ENCODE peak calls at places on chromosomes 3 and 15, in five cellular contexts. One of them, this sample, is unnamed.

GRCh38 chr3:107430214-107431047 is 53.2 kb downstream of the CCDC54 start:
- DNase-seq in prostate gland: no peak
- DNase-seq in upper lobe of right lung: no peak
- DNase-seq in BJ: no peak
- DNase-seq in NB4: peak; percentile 3
- DNase-seq in this sample: no peak

GRCh38 chr3:118666-119065 is 77.9 kb upstream of the CHL1 start:
- DNase-seq in NB4: no peak
- DNase-seq in prostate gland: no peak
- DNase-seq in upper lobe of right lung: no peak
- DNase-seq in BJ: no peak
- DNase-seq in this sample: no peak

GRCh38 chr3:194103475-194103874 is 32.5 kb upstream of the HES1 start:
- DNase-seq in BJ: no peak
- DNase-seq in NB4: no peak
- DNase-seq in prostate gland: no peak
- DNase-seq in upper lobe of right lung: no peak
- DNase-seq in this sample: no peak

GRCh38 chr3:102132370-102132769 is 283.1 kb downstream of the NFKBIZ start:
- DNase-seq in prostate gland: no peak
- DNase-seq in upper lobe of right lung: no peak
- DNase-seq in BJ: no peak
- DNase-seq in NB4: no peak
- DNase-seq in this sample: no peak

GRCh38 chr3:45966969-45967640 is 23.8 kb downstream of the CXCR6 start:
- DNase-seq in NB4: no peak
- DNase-seq in BJ: no peak
- DNase-seq in prostate gland: no peak
- DNase-seq in upper lobe of right lung: no peak
- DNase-seq in this sample: no peak

GRCh38 chr15:58590236-58590635 is 158.4 kb downstream of the LIPC start:
- DNase-seq in upper lobe of right lung: no peak
- DNase-seq in BJ: no peak
- DNase-seq in NB4: no peak
- DNase-seq in prostate gland: no peak
- DNase-seq in this sample: no peak

GRCh38 chr3:72337480-72337855 is 510.8 kb downstream of the SHQ1 start:
- DNase-seq in NB4: no peak
- DNase-seq in upper lobe of right lung: no peak
- DNase-seq in BJ: no peak
- DNase-seq in prostate gland: no peak
- DNase-seq in this sample: no peak

GRCh38 chr15:35289029-35289617 is 204.0 kb upstream of the NANOGP8 start:
- DNase-seq in upper lobe of right lung: no peak
- DNase-seq in NB4: peak; percentile 51
- DNase-seq in BJ: no peak
- DNase-seq in prostate gland: peak; percentile 9
- DNase-seq in this sample: no peak

GRCh38 chr3:46184469-46184868 is 23.6 kb downstream of the CCR1 start:
- DNase-seq in upper lobe of right lung: no peak
- DNase-seq in prostate gland: no peak
- DNase-seq in NB4: peak; percentile 64
- DNase-seq in BJ: no peak
- DNase-seq in this sample: no peak

GRCh38 chr15:78131295-78132021 is at the start of gene CIB2:
- DNase-seq in BJ: no peak
- DNase-seq in prostate gland: peak; percentile 58
- DNase-seq in upper lobe of right lung: peak; percentile 86
- DNase-seq in NB4: peak; percentile 83
- DNase-seq in this sample: no peak

GRCh38 chr3:65953301-65953812 is 85.4 kb downstream of the MAGI1 start:
- DNase-seq in BJ: no peak
- DNase-seq in NB4: no peak
- DNase-seq in prostate gland: peak; percentile 94
- DNase-seq in upper lobe of right lung: peak; percentile 86
- DNase-seq in this sample: no peak

GRCh38 chr15:51024735-51025453 is 69.8 kb downstream of the TNFAIP8L3 start:
- DNase-seq in NB4: no peak
- DNase-seq in BJ: no peak
- DNase-seq in upper lobe of right lung: no peak
- DNase-seq in prostate gland: peak; percentile 24
- DNase-seq in this sample: no peak

GRCh38 chr3:102037209-102037608 is 187.9 kb downstream of the NFKBIZ start:
- DNase-seq in BJ: no peak
- DNase-seq in NB4: no peak
- DNase-seq in upper lobe of right lung: no peak
- DNase-seq in prostate gland: no peak
- DNase-seq in this sample: no peak

GRCh38 chr3:14391033-14391432 is 11.4 kb upstream of the SLC6A6 start:
- DNase-seq in upper lobe of right lung: no peak
- DNase-seq in BJ: peak; percentile 74
- DNase-seq in prostate gland: no peak
- DNase-seq in NB4: peak; percentile 80
- DNase-seq in this sample: no peak

GRCh38 chr3:42451546-42452230 is 41.3 kb upstream of the LYZL4 start:
- DNase-seq in BJ: no peak
- DNase-seq in NB4: no peak
- DNase-seq in upper lobe of right lung: no peak
- DNase-seq in prostate gland: no peak
- DNase-seq in this sample: no peak

GRCh38 chr3:114329823-114330222 is 36.0 kb downstream of the TIGIT start:
- DNase-seq in upper lobe of right lung: no peak
- DNase-seq in BJ: no peak
- DNase-seq in prostate gland: no peak
- DNase-seq in NB4: no peak
- DNase-seq in this sample: no peak

GRCh38 chr3:72161870-72162617 is 377.1 kb upstream of the PROK2 start:
- DNase-seq in upper lobe of right lung: no peak
- DNase-seq in prostate gland: peak; percentile 73
- DNase-seq in BJ: no peak
- DNase-seq in NB4: no peak
- DNase-seq in this sample: peak; percentile 51

GRCh38 chr3:124221286-124221821 is 229.4 kb upstream of the ROPN1 start:
- DNase-seq in BJ: no peak
- DNase-seq in upper lobe of right lung: no peak
- DNase-seq in NB4: no peak
- DNase-seq in prostate gland: no peak
- DNase-seq in this sample: no peak

GRCh38 chr3:122231781-122232180 is 48.3 kb downstream of the CASR start:
- DNase-seq in prostate gland: no peak
- DNase-seq in upper lobe of right lung: no peak
- DNase-seq in NB4: no peak
- DNase-seq in BJ: no peak
- DNase-seq in this sample: no peak

GRCh38 chr3:57068437-57069089 is 8.1 kb downstream of the SPATA12 start:
- DNase-seq in upper lobe of right lung: no peak
- DNase-seq in prostate gland: no peak
- DNase-seq in NB4: peak; percentile 97
- DNase-seq in BJ: peak; percentile 15
- DNase-seq in this sample: peak; percentile 99

GRCh38 chr3:77096966-77097890 is 57.3 kb downstream of the ROBO2 start:
- DNase-seq in upper lobe of right lung: no peak
- DNase-seq in prostate gland: no peak
- DNase-seq in NB4: no peak
- DNase-seq in BJ: no peak
- DNase-seq in this sample: no peak

GRCh38 chr3:56303508-56303907 is 164.8 kb downstream of the ERC2 start:
- DNase-seq in upper lobe of right lung: no peak
- DNase-seq in BJ: no peak
- DNase-seq in NB4: peak; percentile 59
- DNase-seq in prostate gland: no peak
- DNase-seq in this sample: peak; percentile 52

GRCh38 chr15:98288091-98288590 is 327.6 kb downstream of the ARRDC4 start:
- DNase-seq in NB4: no peak
- DNase-seq in prostate gland: no peak
- DNase-seq in upper lobe of right lung: no peak
- DNase-seq in BJ: no peak
- DNase-seq in this sample: no peak

GRCh38 chr3:158810823-158811425 is 9.1 kb downstream of the MFSD1 start:
- DNase-seq in prostate gland: no peak
- DNase-seq in upper lobe of right lung: no peak
- DNase-seq in BJ: no peak
- DNase-seq in NB4: peak; percentile 78
- DNase-seq in this sample: no peak

GRCh38 chr15:50358805-50359204 is 3.8 kb upstream of the GABPB1 start:
- DNase-seq in BJ: no peak
- DNase-seq in upper lobe of right lung: no peak
- DNase-seq in prostate gland: no peak
- DNase-seq in NB4: peak; percentile 71
- DNase-seq in this sample: no peak

GRCh38 chr3:183278479-183279088 is 25.5 kb downstream of the B3GNT5 start:
- DNase-seq in BJ: no peak
- DNase-seq in NB4: no peak
- DNase-seq in prostate gland: no peak
- DNase-seq in upper lobe of right lung: no peak
- DNase-seq in this sample: no peak

GRCh38 chr3:78571486-78571885 is 1196.3 kb downstream of the ROBO1 start:
- DNase-seq in upper lobe of right lung: no peak
- DNase-seq in BJ: no peak
- DNase-seq in NB4: no peak
- DNase-seq in prostate gland: no peak
- DNase-seq in this sample: no peak

GRCh38 chr3:38127611-38128302 is 9.2 kb downstream of the ACAA1 start:
- DNase-seq in BJ: no peak
- DNase-seq in prostate gland: no peak
- DNase-seq in NB4: no peak
- DNase-seq in upper lobe of right lung: peak; percentile 77
- DNase-seq in this sample: no peak

GRCh38 chr3:187208159-187208558 is 10.9 kb downstream of the RTP1 start:
- DNase-seq in upper lobe of right lung: no peak
- DNase-seq in BJ: no peak
- DNase-seq in NB4: no peak
- DNase-seq in prostate gland: peak; percentile 26
- DNase-seq in this sample: no peak

GRCh38 chr3:48663489-48664312 is 1.0 kb upstream of the CELSR3 start:
- DNase-seq in NB4: no peak
- DNase-seq in BJ: peak; percentile 96
- DNase-seq in prostate gland: peak; percentile 76
- DNase-seq in upper lobe of right lung: peak; percentile 93
- DNase-seq in this sample: peak; percentile 88
- H3K4me3 ChIP-seq in NB4: no peak overlapping the region
- H3K4me3 ChIP-seq in BJ: peak overlapping the region; percentile 49
- H3K4me3 ChIP-seq in prostate gland: peak overlapping the region; percentile 36
- H3K4me3 ChIP-seq in upper lobe of right lung: peak overlapping the region; percentile 61
- H3K4me3 ChIP-seq in this sample: peak overlapping the region; percentile 76

DNA sequence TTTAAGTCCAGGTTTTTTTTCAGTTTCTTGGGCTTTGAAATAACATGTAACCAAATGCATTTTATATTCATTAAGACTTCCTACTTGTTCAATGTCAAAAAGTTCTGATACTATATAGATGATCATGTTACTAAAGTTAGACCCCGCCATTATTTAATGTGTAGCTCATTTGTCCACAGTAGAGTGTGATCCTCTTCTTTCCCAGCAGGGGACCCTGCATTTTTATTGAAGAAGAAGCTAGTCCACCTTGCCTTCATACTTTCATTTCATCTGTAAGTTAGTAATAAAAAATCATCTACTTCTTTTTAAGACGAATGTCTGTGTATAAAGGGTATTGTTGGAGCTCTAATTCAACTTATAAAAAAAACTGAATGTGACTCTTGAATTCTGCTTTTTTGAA is 404.6 kb downstream of the SI start:
- DNase-seq in upper lobe of right lung: no peak
- DNase-seq in prostate gland: no peak
- DNase-seq in BJ: no peak
- DNase-seq in NB4: no peak
- DNase-seq in this sample: no peak
- TF ChIP-seq CTCF in upper lobe of right lung: no peak
- TF ChIP-seq CTCF in prostate gland: no peak
- TF ChIP-seq CTCF in BJ: no peak
- TF ChIP-seq CTCF in NB4: no peak
- TF ChIP-seq CTCF in this sample: peak; percentile 42

GRCh38 chr15:49154799-49155109 is 645 bp downstream of the COPS2 start:
- DNase-seq in prostate gland: no peak
- DNase-seq in upper lobe of right lung: no peak
- DNase-seq in BJ: no peak
- DNase-seq in NB4: no peak
- DNase-seq in this sample: no peak

GRCh38 chr15:49155110-49155833 is at the start of gene COPS2:
- DNase-seq in BJ: peak; percentile 96
- DNase-seq in NB4: peak; percentile 97
- DNase-seq in upper lobe of right lung: peak; percentile 92
- DNase-seq in prostate gland: peak; percentile 96
- DNase-seq in this sample: peak; percentile 94

GRCh38 chr15:49155834-49156627 is 632 bp upstream of the COPS2 start:
- DNase-seq in NB4: peak; percentile 20
- DNase-seq in upper lobe of right lung: no peak
- DNase-seq in BJ: no peak
- DNase-seq in prostate gland: no peak
- DNase-seq in this sample: no peak

GRCh38 chr15:49152552-49153337 is 2.7 kb downstream of the COPS2 start:
- DNase-seq in NB4: no peak
- DNase-seq in BJ: no peak
- DNase-seq in upper lobe of right lung: no peak
- DNase-seq in prostate gland: no peak
- DNase-seq in this sample: peak; percentile 27

GRCh38 chr15:49154359-49154758 is 1.0 kb downstream of the COPS2 start:
- DNase-seq in NB4: peak; percentile 16
- DNase-seq in BJ: no peak
- DNase-seq in upper lobe of right lung: no peak
- DNase-seq in prostate gland: no peak
- DNase-seq in this sample: no peak
- H3K4me3 ChIP-seq in NB4: peak overlapping the region; percentile 79
- H3K4me3 ChIP-seq in BJ: peak overlapping the region; percentile 63
- H3K4me3 ChIP-seq in upper lobe of right lung: peak overlapping the region; percentile 94
- H3K4me3 ChIP-seq in prostate gland: peak overlapping the region; percentile 76
- H3K4me3 ChIP-seq in this sample: peak overlapping the region; percentile 72

GRCh38 chr3:134147411-134147810 is 103.2 kb downstream of the RYK start:
- DNase-seq in prostate gland: no peak
- DNase-seq in NB4: no peak
- DNase-seq in BJ: no peak
- DNase-seq in upper lobe of right lung: no peak
- DNase-seq in this sample: no peak

GRCh38 chr3:134148534-134148933 is 102.1 kb downstream of the RYK start:
- DNase-seq in upper lobe of right lung: no peak
- DNase-seq in NB4: no peak
- DNase-seq in BJ: no peak
- DNase-seq in prostate gland: no peak
- DNase-seq in this sample: no peak

GRCh38 chr3:134144694-134145093 is 106.0 kb downstream of the RYK start:
- DNase-seq in NB4: no peak
- DNase-seq in upper lobe of right lung: no peak
- DNase-seq in prostate gland: no peak
- DNase-seq in BJ: no peak
- DNase-seq in this sample: no peak

GRCh38 chr3:134143828-134144390 is 106.8 kb downstream of the RYK start:
- DNase-seq in NB4: peak; percentile 9
- DNase-seq in BJ: no peak
- DNase-seq in prostate gland: no peak
- DNase-seq in upper lobe of right lung: no peak
- DNase-seq in this sample: no peak

DNA sequence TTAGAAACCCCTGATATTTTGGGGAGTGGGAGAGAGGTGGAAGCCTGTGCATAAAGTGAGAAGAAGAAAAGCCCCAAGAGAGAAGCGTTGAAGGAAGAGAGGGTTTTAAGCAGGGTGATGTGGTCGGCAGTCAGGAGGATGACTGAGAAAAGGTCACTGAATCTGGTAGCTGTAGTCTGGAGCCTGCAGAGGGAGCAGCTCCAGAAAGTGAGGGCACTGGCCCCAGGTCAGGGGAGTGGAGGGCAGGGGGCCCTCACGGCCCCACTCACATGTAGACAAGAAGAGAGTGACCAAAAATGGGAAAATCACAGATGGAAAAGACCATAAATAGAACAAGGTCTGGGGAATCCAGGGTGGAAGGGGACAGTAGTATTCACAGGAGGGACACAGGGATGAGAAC is 105.5 kb downstream of the RYK start:
- DNase-seq in BJ: no peak
- DNase-seq in upper lobe of right lung: no peak
- DNase-seq in prostate gland: no peak
- DNase-seq in NB4: no peak
- DNase-seq in this sample: no peak
- TF ChIP-seq CTCF in BJ: no peak
- TF ChIP-seq CTCF in upper lobe of right lung: no peak
- TF ChIP-seq CTCF in prostate gland: no peak
- TF ChIP-seq CTCF in NB4: no peak
- TF ChIP-seq CTCF in this sample: no peak

This sample was measured in epithelial cell of proximal tubule.